ENCODE peak calls at places on chromosomes 7 and 10, in four cellular contexts. Z, E, D and V are unnamed samples. For H3K27me3, the result is how much of the 10 kb centered on the place peaks cover.

GRCh38 chr10:71569775-71570588 is 149.6 kb downstream of the C10orf105 start:
- DNase-seq in Z (peak), E (peak), D (peak), V (no peak)

GRCh38 chr7:83677180-83677866 is 28.4 kb upstream of the SEMA3E start:
- DNase-seq in Z (peak), E (peak), D (peak), V (peak)

GRCh38 chr10:31315453-31315852 is 3.6 kb upstream of the ZEB1 start:
- DNase-seq in D (peak), Z (peak), E (peak), V (no peak)

GRCh38 chr10:116272497-116273221 is at the start of gene GFRA1:
- DNase-seq in Z (no peak), D (peak), E (no peak), V (no peak)

GRCh38 chr7:157404845-157405481 is 68.2 kb downstream of the DNAJB6 start:
- DNase-seq in Z (peak), D (peak), E (peak), V (peak)

GRCh38 chr10:34713875-34714274 is 101.2 kb downstream of the PARD3 start:
- DNase-seq in E (peak), D (peak), Z (peak), V (no peak)

GRCh38 chr10:90930070-90930837 is 9.4 kb upstream of the ANKRD1 start:
- DNase-seq in E (peak), D (peak), Z (peak), V (peak)

GRCh38 chr7:129313282-129313681 is 88.5 kb downstream of the AHCYL2 start:
- DNase-seq in D (no peak), Z (no peak), E (no peak), V (no peak)

GRCh38 chr10:120052964-120053363 is 160.4 kb downstream of the SEC23IP start:
- DNase-seq in Z (no peak), E (no peak), D (no peak), V (no peak)

GRCh38 chr7:56538541-56539429 is 422.6 kb upstream of the NUPR2 start:
- DNase-seq in Z (no peak), E (no peak), D (no peak), V (no peak)

GRCh38 chr10:112689327-112689726 is 242.3 kb downstream of the VTI1A start:
- DNase-seq in D (peak), Z (peak), E (peak), V (no peak)

GRCh38 chr7:17971392-17971791 is 31.1 kb upstream of the SNX13 start:
- DNase-seq in D (peak), Z (no peak), E (peak), V (no peak)

GRCh38 chr10:76936182-76936581 is 701.4 kb downstream of the KCNMA1 start:
- DNase-seq in Z (no peak), E (no peak), D (no peak), V (no peak)

GRCh38 chr10:14674376-14675050 is 100.2 kb downstream of the FAM107B start:
- DNase-seq in D (no peak), E (no peak), Z (no peak), V (no peak)

GRCh38 chr7:148611692-148612091 is 21.1 kb downstream of the C7orf33 start:
- DNase-seq in E (no peak), Z (no peak), D (no peak), V (no peak)

GRCh38 chr10:9331583-9332008 is 1277.1 kb downstream of the GATA3 start:
- DNase-seq in D (peak), Z (peak), E (peak), V (peak)

GRCh38 chr10:96541921-96542320 is 28.2 kb upstream of the TLL2 start:
- DNase-seq in E (no peak), Z (peak), D (no peak), V (peak)

GRCh38 chr7:76506081-76506440 is 4.3 kb upstream of the UPK3B start:
- DNase-seq in D (no peak), Z (no peak), E (no peak), V (no peak)
- H3K27me3 ChIP-seq in D (under half), Z (under half), E (under half), V (under half)

DNA sequence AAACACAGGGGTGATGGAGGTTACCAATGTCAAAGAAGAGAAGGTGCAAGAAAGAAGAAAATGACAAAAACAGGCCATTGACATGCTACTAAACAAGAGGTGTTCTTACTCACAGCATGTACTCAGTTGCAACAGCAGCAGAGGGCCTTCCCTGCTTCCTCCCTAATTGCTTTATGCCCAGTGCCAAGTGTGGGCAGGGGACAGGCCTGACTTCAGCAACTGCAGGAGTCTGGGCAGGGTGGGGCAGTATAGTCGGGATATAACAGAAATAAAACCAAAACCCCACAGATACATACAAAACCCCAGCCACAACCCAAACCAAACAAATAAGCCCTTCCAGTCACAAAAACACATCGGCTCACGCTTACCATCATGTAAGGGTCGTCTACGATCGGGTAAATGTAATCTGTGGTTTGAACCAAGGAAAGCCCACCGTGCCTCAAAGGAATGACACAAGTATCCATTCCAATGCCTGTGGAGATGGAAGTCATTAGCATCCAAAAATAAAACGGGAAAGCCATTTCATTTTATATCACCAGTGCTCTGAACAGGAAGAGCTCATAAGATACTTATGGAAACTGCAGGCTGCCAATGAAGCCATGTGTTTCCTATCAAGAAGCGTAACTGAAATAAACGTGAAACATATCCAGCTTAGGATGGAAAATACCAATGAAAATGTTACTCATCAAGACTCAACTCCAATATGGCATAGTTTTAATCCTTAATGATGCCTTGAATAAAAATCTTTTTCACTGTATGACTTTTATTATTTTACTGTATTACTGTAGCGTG is 9.6 kb downstream of the SEPHS1 start:
- DNase-seq in D (peak), Z (no peak), E (no peak), V (peak)
- H3K4me3 ChIP-seq in D (peak), Z (no peak), E (no peak), V (no peak)

GRCh38 chr10:100715101-100715444 is 30.3 kb upstream of the PAX2 start:
- DNase-seq in Z (no peak), E (no peak), D (no peak), V (no peak)
- H3K27me3 ChIP-seq in Z (under half), E (under half), D (half or more), V (under half)

GRCh38 chr7:20021834-20022233 is 195.3 kb downstream of the MACC1 start:
- DNase-seq in D (peak), Z (no peak), E (no peak), V (no peak)

GRCh38 chr7:20016669-20017068 is 200.5 kb downstream of the MACC1 start:
- DNase-seq in Z (no peak), D (no peak), E (no peak), V (no peak)

DNA sequence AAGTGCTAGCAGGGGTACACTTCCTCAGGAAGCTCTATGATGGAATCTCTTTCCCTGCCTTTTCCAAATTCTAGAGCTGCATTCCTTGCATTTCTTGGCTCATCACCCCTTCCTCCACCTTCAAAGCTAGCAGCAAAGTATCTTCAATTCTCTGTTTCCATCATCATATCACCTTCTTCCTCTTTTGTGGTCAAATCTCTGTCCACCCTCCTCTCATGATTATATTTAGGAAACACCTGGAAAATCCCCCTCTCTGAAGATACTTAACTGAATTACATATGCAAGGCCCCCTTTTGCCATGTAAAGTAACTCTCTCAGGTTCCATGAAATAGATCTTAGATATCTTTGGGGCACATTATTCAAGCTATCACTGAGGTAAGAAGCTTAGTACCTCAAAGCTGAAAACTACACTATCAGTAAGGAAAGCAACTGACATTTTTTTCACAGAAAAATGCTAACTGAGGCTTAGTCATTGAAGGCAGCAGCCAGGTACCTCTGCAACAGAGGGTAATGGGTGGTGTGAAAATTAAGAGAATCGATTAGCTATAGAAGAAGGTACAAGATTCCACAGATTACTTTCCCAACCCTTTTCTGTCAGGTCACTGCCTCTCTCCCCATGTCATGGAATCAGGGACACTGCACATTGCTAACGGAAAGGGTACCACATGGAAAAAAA is 197.3 kb downstream of the MACC1 start:
- DNase-seq in E (no peak), D (no peak), Z (no peak), V (no peak)
- H3K4me3 ChIP-seq in E (no peak), D (no peak), Z (no peak), V (no peak)

GRCh38 chr10:132991706-132992432 is 49.5 kb upstream of the CFAP46 start:
- DNase-seq in Z (no peak), D (no peak), E (no peak), V (no peak)
- H3K27me3 ChIP-seq in Z (under half), D (under half), E (under half), V (under half)

GRCh38 chr7:37215524-37215923 is 233.1 kb downstream of the ELMO1 start:
- DNase-seq in Z (no peak), D (no peak), E (no peak), V (no peak)
- H3K4me3 ChIP-seq in Z (no peak), D (no peak), E (no peak), V (no peak)

GRCh38 chr7:153642989-153643388 is 409.2 kb upstream of the DPP6 start:
- DNase-seq in Z (no peak), E (no peak), D (no peak), V (no peak)
- H3K27me3 ChIP-seq in Z (under half), E (under half), D (under half), V (under half)

GRCh38 chr10:101011517-101012423 is 12.2 kb downstream of the LZTS2 start:
- DNase-seq in D (peak), Z (no peak), E (peak), V (no peak)

GRCh38 chr10:101012525-101013364 is 13.1 kb downstream of the LZTS2 start:
- DNase-seq in Z (peak), D (peak), E (peak), V (peak)

GRCh38 chr10:101014230-101014884 is 14.7 kb downstream of the LZTS2 start:
- DNase-seq in E (peak), Z (peak), D (peak), V (no peak)

GRCh38 chr10:101014966-101015581 is 15.5 kb downstream of the LZTS2 start:
- DNase-seq in E (peak), Z (peak), D (peak), V (peak)

DNA sequence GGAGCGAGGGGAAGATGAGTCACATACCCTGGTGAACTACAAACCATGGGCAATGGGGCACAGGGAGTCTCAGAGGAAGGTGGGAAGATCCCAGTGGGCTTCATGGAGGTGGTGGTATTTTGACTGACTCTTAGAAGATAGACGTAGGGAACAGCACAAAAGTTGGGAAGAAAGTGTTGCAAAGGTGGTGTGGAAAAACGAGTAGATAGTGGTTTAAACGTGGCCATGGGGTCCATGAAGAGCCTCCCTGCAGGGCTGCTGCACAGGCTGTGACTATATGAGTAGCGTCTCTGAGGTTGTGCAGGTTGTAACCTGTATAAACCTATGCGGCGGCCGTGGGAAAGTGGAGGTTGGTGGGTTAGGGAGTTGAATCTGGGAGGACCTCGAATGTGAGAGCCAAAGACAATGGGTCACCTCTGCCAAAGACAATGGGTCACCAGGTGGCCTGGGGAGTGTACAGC is 13.8 kb downstream of the LZTS2 start:
- DNase-seq in D (no peak), E (no peak), Z (peak), V (no peak)
- H3K4me3 ChIP-seq in D (no peak), E (no peak), Z (no peak), V (no peak)

DNA sequence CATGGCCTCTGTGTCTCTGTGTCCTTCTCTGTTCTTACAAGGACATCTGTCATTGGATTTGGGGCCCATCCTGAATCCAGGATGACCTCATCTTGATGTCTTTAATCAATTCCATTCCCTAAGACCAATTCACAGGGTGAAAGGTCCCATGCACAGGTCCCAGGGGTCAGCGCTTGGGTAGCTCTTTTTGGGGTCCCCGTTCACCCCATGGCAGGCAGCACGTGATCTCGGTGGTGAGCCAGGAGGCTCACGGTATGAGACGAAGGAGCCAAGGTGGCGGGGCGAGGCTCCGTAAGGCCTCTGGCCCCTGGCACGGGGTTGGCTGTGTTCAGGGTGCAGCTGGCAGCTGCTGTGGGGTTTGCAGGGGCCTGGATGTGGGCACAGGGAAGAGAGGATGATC is 27.5 kb upstream of the PSMG3 start:
- DNase-seq in D (no peak), Z (no peak), E (no peak), V (no peak)
- H3K27me3 ChIP-seq in D (under half), Z (under half), E (under half), V (under half)